ENCODE peak calls at places on chromosomes 2 and 18, in four cellular contexts. C, E, F and A are unnamed samples.

GRCh38 chr2:235493775-235494715 is at the start of gene AGAP1:
- DNase-seq in E (peak), C (peak), F (peak), A (peak)

GRCh38 chr2:222651721-222652420 is 4.0 kb downstream of the FARSB start:
- DNase-seq in C (no peak), E (no peak), F (no peak), A (no peak)

GRCh38 chr2:116317111-116317510 is 1497.4 kb upstream of the DDX18 start:
- DNase-seq in E (no peak), F (no peak), C (no peak), A (no peak)

GRCh38 chr18:42078711-42079110 is 123.7 kb downstream of the PIK3C3 start:
- DNase-seq in C (no peak), E (no peak), F (no peak), A (no peak)

GRCh38 chr18:59056706-59057492 is 82.8 kb upstream of the SEC11C start:
- DNase-seq in E (peak), C (peak), F (peak), A (peak)

GRCh38 chr18:12021596-12021995 is 40.3 kb downstream of the IMPA2 start:
- DNase-seq in F (no peak), E (no peak), C (no peak), A (no peak)

GRCh38 chr2:44456946-44457345 is 95.2 kb downstream of the CAMKMT start:
- DNase-seq in C (no peak), E (no peak), F (no peak), A (no peak)

GRCh38 chr2:69026026-69026425 is 13.0 kb downstream of the ANTXR1 start:
- DNase-seq in C (no peak), F (peak), E (peak), A (peak)

GRCh38 chr18:71239111-71239624 is 950.3 kb downstream of the SOCS6 start:
- DNase-seq in C (no peak), F (no peak), E (no peak), A (no peak)

GRCh38 chr2:14516844-14517243 is 115.7 kb upstream of the LRATD1 start:
- DNase-seq in F (no peak), C (no peak), E (peak), A (peak)

GRCh38 chr2:28729698-28730097 is 21.9 kb upstream of the PPP1CB start:
- DNase-seq in F (no peak), E (no peak), C (no peak), A (no peak)

GRCh38 chr2:96301897-96302296 is 3.4 kb downstream of the SNRNP200 start:
- DNase-seq in F (no peak), E (no peak), C (no peak), A (no peak)

GRCh38 chr2:28661589-28662001 is 90.0 kb upstream of the PPP1CB start:
- DNase-seq in E (no peak), F (no peak), C (no peak), A (peak)

GRCh38 chr2:236608710-236609109 is 39.1 kb downstream of the ACKR3 start:
- DNase-seq in E (no peak), C (no peak), F (no peak), A (no peak)

GRCh38 chr2:84970956-84971798 is at the start of gene KCMF1:
- DNase-seq in F (peak), C (peak), E (peak), A (peak)

GRCh38 chr2:69225933-69226332 is 161.1 kb downstream of the GFPT1 start:
- DNase-seq in F (no peak), C (no peak), E (no peak), A (no peak)

GRCh38 chr18:50678651-50679415 is 118.9 kb downstream of the MAPK4 start:
- DNase-seq in C (no peak), E (no peak), F (no peak), A (no peak)

GRCh38 chr18:9925369-9925768 is 11.6 kb downstream of the VAPA start:
- DNase-seq in F (no peak), E (no peak), C (no peak), A (no peak)

GRCh38 chr2:109031481-109032228 is 42.6 kb upstream of the EDAR start:
- DNase-seq in F (peak), E (peak), C (no peak), A (peak)

GRCh38 chr18:70047931-70048603 is 100.4 kb upstream of the CD226 start:
- DNase-seq in C (no peak), F (no peak), E (no peak), A (peak)

GRCh38 chr2:239821694-239822075 is 203.5 kb downstream of the NDUFA10 start:
- DNase-seq in E (no peak), F (no peak), C (no peak), A (no peak)

GRCh38 chr2:5693288-5694015 is 1.3 kb downstream of the SOX11 start:
- DNase-seq in F (peak), E (no peak), C (no peak), A (peak)

GRCh38 chr2:22683911-22684310 is 701.1 kb upstream of the KLHL29 start:
- DNase-seq in E (no peak), C (no peak), F (no peak), A (no peak)

GRCh38 chr18:48171490-48172188 is 237.5 kb downstream of the ZBTB7C start:
- DNase-seq in F (no peak), C (no peak), E (no peak), A (no peak)

GRCh38 chr2:10568721-10569432 is 120.8 kb upstream of the ODC1 start:
- DNase-seq in E (no peak), C (no peak), F (peak), A (no peak)

GRCh38 chr18:78517973-78518372 is 461.6 kb upstream of the SALL3 start:
- DNase-seq in C (no peak), F (no peak), E (no peak), A (no peak)

GRCh38 chr2:121475811-121476571 is 54.7 kb upstream of the RNU4ATAC start:
- DNase-seq in F (no peak), E (no peak), C (no peak), A (peak)

GRCh38 chr2:66508358-66509071 is 73.6 kb downstream of the MEIS1 start:
- DNase-seq in C (no peak), F (no peak), E (peak), A (peak)

GRCh38 chr2:121104721-121105141 is 180.3 kb downstream of the TFCP2L1 start:
- DNase-seq in F (no peak), E (no peak), C (peak), A (peak)

GRCh38 chr2:11896386-11896785 is 150.0 kb downstream of the LPIN1 start:
- DNase-seq in F (no peak), C (peak), E (no peak), A (no peak)

GRCh38 chr2:100031604-100032003 is 110.8 kb downstream of the AFF3 start:
- DNase-seq in C (no peak), F (no peak), E (no peak), A (no peak)

GRCh38 chr2:38922902-38923301 is 33.2 kb downstream of the ARHGEF33 start:
- DNase-seq in F (no peak), E (no peak), C (no peak), A (no peak)

GRCh38 chr2:98460573-98461560 is 16.2 kb downstream of the INPP4A start:
- DNase-seq in F (no peak), C (no peak), E (no peak), A (no peak)

GRCh38 chr2:168851674-168852320 is 38.4 kb downstream of the SPC25 start:
- DNase-seq in F (no peak), E (peak), C (no peak), A (peak)

GRCh38 chr2:121199281-121200010 is 85.6 kb downstream of the TFCP2L1 start:
- DNase-seq in E (no peak), C (no peak), F (no peak), A (no peak)

GRCh38 chr2:88828397-88829137 is 137.1 kb downstream of the RPIA start:
- DNase-seq in E (no peak), C (no peak), F (no peak), A (no peak)

GRCh38 chr2:113876503-113877387 is 13.1 kb upstream of the ACTR3 start:
- DNase-seq in C (no peak), E (peak), F (no peak), A (no peak)

GRCh38 chr2:20976527-20976926 is 67.3 kb downstream of the APOB start:
- DNase-seq in C (no peak), F (no peak), E (no peak), A (no peak)

GRCh38 chr2:20977497-20977896 is 66.4 kb downstream of the APOB start:
- DNase-seq in F (no peak), C (no peak), E (no peak), A (no peak)

GRCh38 chr2:20972110-20972509 is 71.8 kb downstream of the APOB start:
- DNase-seq in C (no peak), E (no peak), F (no peak), A (no peak)

GRCh38 chr2:20972792-20973565 is 70.9 kb downstream of the APOB start:
- DNase-seq in C (no peak), E (no peak), F (no peak), A (no peak)
- H2BK12ac ChIP-seq in C (no peak), E (no peak), F (no peak), A (no peak)

DNA sequence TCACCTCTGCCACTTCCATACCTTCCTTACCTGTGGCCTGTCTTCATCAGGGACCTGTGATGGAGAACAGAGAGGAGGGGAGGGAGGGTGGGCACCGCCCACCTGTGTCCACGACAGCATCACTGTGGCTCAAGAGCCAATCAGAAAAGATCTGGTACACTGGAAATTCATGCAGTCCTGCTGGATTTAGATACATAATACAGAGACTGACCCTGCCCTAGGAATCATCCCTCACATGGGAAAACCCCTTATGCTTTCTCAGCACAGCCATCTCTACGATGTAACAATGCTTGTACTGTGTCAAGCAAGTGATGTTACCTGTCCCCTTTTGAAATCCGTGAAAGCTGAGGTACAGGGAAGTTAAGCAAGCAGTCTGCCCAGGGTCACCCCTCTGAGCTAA is 145.6 kb upstream of the EPAS1 start:
- DNase-seq in C (no peak), E (no peak), F (no peak), A (peak)
- H3K18ac ChIP-seq in C (peak), E (no peak), F (no peak), A (no peak)

GRCh38 chr2:219684721-219685689 is 57.6 kb downstream of the SLC4A3 start:
- DNase-seq in F (peak), C (no peak), E (peak), A (peak)
- H2BK12ac ChIP-seq in F (peak), C (peak), E (peak), A (peak)

DNA sequence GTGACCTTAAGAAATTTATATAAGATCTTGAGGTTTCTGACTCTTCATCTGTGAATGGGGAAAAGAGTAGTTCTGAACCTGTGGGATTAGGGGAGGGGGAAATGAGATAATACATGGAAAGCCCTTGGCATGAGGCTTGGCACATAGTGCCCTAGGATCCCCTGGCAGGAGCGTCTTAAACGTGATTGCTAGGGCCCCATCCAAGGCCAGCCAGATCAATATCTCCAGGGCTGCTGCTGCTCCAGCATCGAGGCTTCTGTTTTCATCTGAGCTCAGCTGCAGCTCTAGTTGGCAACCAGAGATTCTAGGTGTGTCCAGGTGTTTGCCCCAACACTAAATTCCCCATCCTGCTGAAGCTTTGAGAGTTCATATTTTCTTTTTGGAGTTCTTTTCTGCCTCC is 71.0 kb downstream of the IL1R2 start:
- DNase-seq in E (no peak), C (no peak), F (no peak), A (no peak)
- H3K18ac ChIP-seq in E (no peak), C (no peak), F (no peak), A (peak)

GRCh38 chr2:191245869-191246531 is 796 bp downstream of the MYO1B start:
- DNase-seq in C (peak), F (peak), E (no peak), A (peak)
- H2BK12ac ChIP-seq in C (no peak), F (peak), E (peak), A (peak)

DNA sequence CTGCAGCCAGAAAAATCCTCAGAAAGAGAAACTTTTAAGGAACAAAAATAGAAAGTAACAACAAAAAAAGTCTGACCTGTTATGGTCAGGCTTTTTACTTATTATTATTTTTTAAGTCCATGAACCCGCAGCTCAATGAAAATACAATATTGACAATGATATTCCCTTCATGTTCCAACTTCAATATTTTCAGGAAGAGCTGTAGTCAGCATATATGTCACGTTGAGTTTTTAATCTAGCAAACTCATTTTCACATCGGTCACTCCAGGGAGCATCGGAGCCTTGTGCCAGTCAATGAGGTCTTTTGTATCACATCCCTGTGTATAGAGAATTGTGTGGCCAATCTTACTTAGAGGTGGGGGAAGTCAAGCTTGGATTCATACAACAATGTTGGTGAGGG is 568.4 kb upstream of the GCFC2 start:
- DNase-seq in F (no peak), E (no peak), C (no peak), A (no peak)
- H3K18ac ChIP-seq in F (no peak), E (no peak), C (no peak), A (no peak)

DNA sequence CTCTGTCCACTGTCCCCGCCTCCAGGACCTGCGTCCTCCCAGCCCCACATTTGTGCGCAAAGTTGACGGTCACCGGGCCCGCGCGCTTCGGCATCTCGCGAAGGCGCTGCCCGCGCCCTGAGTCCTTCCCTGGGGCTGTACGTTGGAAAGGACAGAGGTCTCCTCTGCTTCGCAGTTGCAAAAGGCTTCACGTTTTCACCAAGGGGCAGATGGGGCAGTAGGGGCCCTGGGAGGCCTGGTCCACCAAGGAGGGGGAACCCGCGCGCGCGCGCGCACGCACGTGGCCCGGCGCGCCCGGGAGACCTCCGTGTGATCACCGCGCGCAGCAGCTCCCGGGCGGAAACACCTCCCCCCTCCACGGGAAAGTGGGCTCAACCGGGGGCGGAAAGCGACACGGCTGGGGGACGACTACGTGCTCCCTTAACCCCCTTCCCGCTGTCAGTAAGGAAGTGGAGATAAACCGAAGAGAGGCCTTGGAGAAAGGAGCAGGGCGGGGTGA is 21.9 kb downstream of the TEX44 start:
- DNase-seq in E (no peak), C (no peak), F (peak), A (no peak)
- H2BK12ac ChIP-seq in E (peak), C (peak), F (peak), A (no peak)